ENCODE peak calls at places on chromosomes 11 and 22, in four cellular contexts. F, Q, B and N are unnamed samples.

GRCh38 chr11:30479899-30480298 is 106.3 kb downstream of the MPPED2 start:
- DNase-seq in F (no peak), B (no peak), Q (no peak), N (no peak)

GRCh38 chr11:107736546-107736945 is 24.7 kb upstream of the SLN start:
- DNase-seq in B (no peak), Q (no peak), F (no peak), N (no peak)

GRCh38 chr11:132563050-132563449 is 969.3 kb downstream of the OPCML start:
- DNase-seq in F (no peak), B (no peak), Q (no peak), N (no peak)

GRCh38 chr11:108870373-108871020 is 205.6 kb downstream of the DDX10 start:
- DNase-seq in B (no peak), F (no peak), Q (peak; percentile 82), N (no peak)

GRCh38 chr11:134474942-134475341 is 62.9 kb upstream of the B3GAT1 start:
- DNase-seq in B (no peak), F (no peak), Q (no peak), N (no peak)

GRCh38 chr11:77454867-77455655 is 18.8 kb downstream of the PAK1 start:
- DNase-seq in B (no peak), Q (no peak), F (no peak), N (no peak)

GRCh38 chr11:24661313-24661712 is 164.5 kb downstream of the LUZP2 start:
- DNase-seq in Q (no peak), B (no peak), F (no peak), N (no peak)

GRCh38 chr11:18912883-18913282 is 26.3 kb downstream of the MRGPRX1 start:
- DNase-seq in B (no peak), Q (no peak), F (no peak), N (no peak)

GRCh38 chr11:65383778-65384177 is 1.3 kb upstream of the SLC25A45 start:
- DNase-seq in Q (no peak), B (no peak), F (no peak), N (no peak)

GRCh38 chr11:74641905-74642304 is 49.5 kb downstream of the POLD3 start:
- DNase-seq in B (no peak), Q (peak; percentile 16), F (no peak), N (no peak)

GRCh38 chr11:73577496-73577917 is 20.4 kb downstream of the FAM168A start:
- DNase-seq in F (no peak), B (no peak), Q (no peak), N (no peak)

GRCh38 chr11:123318623-123319022 is 111.4 kb upstream of the GRAMD1B start:
- DNase-seq in Q (no peak), F (no peak), B (no peak), N (no peak)

GRCh38 chr11:92376146-92376599 is 151.6 kb downstream of the FAT3 start:
- DNase-seq in Q (peak; percentile 29), F (no peak), B (no peak), N (no peak)

GRCh38 chr11:26753738-26754504 is 32.1 kb upstream of the SLC5A12 start:
- DNase-seq in F (no peak), Q (peak; percentile 85), B (peak; percentile 33), N (no peak)

GRCh38 chr11:75240381-75241035 is at the start of gene TPBGL:
- DNase-seq in B (peak; percentile 30), F (no peak), Q (peak; percentile 69), N (no peak)

GRCh38 chr11:117836077-117836960 is 11.8 kb upstream of the FXYD2 start:
- DNase-seq in F (no peak), Q (no peak), B (no peak), N (peak; percentile 50)

GRCh38 chr11:85740464-85741400 is 54.7 kb upstream of the CCDC89 start:
- DNase-seq in B (no peak), Q (peak; percentile 12), F (no peak), N (no peak)

GRCh38 chr11:120563698-120564572 is 52.4 kb downstream of the GRIK4 start:
- DNase-seq in Q (peak; percentile 51), B (peak; percentile 49), F (no peak), N (no peak)

GRCh38 chr11:96254087-96254486 is 88.9 kb downstream of the MAML2 start:
- DNase-seq in F (no peak), B (peak; percentile 30), Q (peak; percentile 94), N (no peak)

GRCh38 chr11:34508514-34508913 is 5.1 kb downstream of the ELF5 start:
- DNase-seq in F (no peak), Q (peak; percentile 5), B (no peak), N (no peak)

GRCh38 chr11:38648597-38648996 is 2050.6 kb upstream of the RAG2 start:
- DNase-seq in B (no peak), F (no peak), Q (no peak), N (no peak)

GRCh38 chr22:21972293-21972779 is 10.3 kb downstream of the TOP3B start:
- DNase-seq in F (peak; percentile 42), Q (peak; percentile 49), B (peak; percentile 76), N (no peak)

GRCh38 chr22:24128631-24129601 is 52.4 kb upstream of the SUSD2 start:
- DNase-seq in F (no peak), B (no peak), Q (no peak), N (no peak)

GRCh38 chr11:95544095-95544795 is 245.3 kb downstream of the FAM76B start:
- DNase-seq in F (no peak), B (no peak), Q (no peak), N (no peak)

GRCh38 chr11:440065-441042 is 1.5 kb downstream of the ANO9 start:
- DNase-seq in B (no peak), Q (peak; percentile 43), F (no peak), N (no peak)

GRCh38 chr11:132056689-132057088 is 686.3 kb downstream of the NTM start:
- DNase-seq in F (no peak), Q (peak; percentile 81), B (no peak), N (no peak)

GRCh38 chr11:14537134-14537599 is 17.0 kb upstream of the PSMA1 start:
- DNase-seq in Q (peak; percentile 67), B (no peak), F (no peak), N (no peak)

GRCh38 chr22:41512421-41513194 is 31.7 kb downstream of the POLR3H start:
- DNase-seq in B (no peak), Q (peak; percentile 75), F (no peak), N (no peak)

GRCh38 chr11:119361961-119362725 is 15.6 kb upstream of the MFRP start:
- DNase-seq in B (no peak), Q (no peak), F (no peak), N (no peak)

GRCh38 chr11:118051611-118052461 is 25.0 kb upstream of the TMPRSS4 start:
- DNase-seq in F (no peak), Q (no peak), B (no peak), N (peak; percentile 60)

GRCh38 chr11:45152740-45153595 is 6.5 kb downstream of the PRDM11 start:
- DNase-seq in F (peak; percentile 1), B (no peak), Q (no peak), N (peak; percentile 54)

GRCh38 chr11:106880121-106880520 is 138.2 kb downstream of the GUCY1A2 start:
- DNase-seq in B (no peak), Q (no peak), F (no peak), N (no peak)

DNA sequence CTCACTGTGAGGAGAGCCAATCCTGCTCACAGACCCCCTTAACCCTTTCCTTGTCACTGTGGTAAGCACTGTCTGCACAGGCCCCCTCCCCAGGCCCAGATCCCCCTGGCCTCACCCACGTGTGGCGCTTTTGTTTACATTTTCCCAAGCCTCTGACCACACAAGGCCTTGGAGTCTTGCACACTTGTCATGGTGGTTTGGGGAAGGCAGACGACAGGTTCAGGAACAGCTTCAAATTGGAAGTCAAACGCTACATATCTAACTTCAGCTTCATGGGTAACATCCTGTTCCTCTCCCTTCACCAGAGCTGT is 68.8 kb upstream of the MYOD1 start:
- DNase-seq in B (no peak), Q (no peak), F (no peak), N (no peak)
- TF ChIP-seq CTCF in B (no peak), Q (no peak), F (no peak), N (no peak)

GRCh38 chr22:27723150-27723549 is 78.4 kb downstream of the MN1 start:
- DNase-seq in B (no peak), Q (no peak), F (no peak), N (no peak)
- TF ChIP-seq CTCF in B (no peak), Q (peak; percentile 19), F (no peak), N (peak; percentile 16)

GRCh38 chr22:35894464-35894878 is 134.2 kb downstream of the RBFOX2 start:
- DNase-seq in B (no peak), F (peak; percentile 38), Q (no peak), N (no peak)
- TF ChIP-seq CTCF in B (no peak), F (no peak), Q (no peak), N (peak; percentile 18)

DNA sequence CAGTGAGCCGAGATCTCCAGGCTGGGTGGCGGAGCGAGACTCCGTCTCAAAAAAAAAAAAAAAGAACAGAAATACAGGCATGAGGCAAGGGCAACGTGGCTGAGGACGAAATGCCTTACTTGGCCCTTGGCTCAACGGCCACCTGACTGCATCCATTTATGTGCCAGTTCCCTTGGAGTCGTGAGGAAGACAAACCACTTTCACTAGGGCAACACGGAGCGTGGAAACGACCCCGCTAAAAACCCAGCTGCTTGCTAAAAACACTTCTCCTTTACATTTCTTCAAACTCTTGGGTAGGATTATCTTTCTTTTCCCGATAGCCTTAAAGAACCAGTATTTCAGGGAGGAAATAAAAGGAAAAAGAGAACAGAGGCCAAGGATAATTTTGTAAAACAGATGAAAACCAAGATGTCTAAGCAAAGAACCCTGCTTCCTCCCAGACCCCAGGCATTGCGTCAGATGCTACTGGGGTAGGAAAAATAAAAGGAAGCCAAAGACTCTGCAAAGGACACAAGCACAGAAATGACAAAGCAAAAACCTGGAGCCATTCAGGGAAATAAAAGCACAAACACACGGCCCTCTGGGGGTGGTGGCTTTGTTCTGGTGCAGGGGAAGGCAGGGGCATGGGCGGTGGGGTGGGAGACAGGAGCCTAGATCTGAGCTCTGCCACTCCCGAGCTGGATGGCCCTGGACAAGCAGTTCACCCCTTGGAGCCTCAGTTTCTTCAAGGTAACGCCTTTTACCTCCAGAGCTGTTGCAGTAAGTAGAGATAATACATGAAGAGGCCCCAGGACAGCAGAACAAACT is 37.0 kb downstream of the PC start:
- DNase-seq in B (no peak), F (no peak), Q (no peak), N (no peak)
- TF ChIP-seq CTCF in B (no peak), F (no peak), Q (no peak), N (no peak)

GRCh38 chr11:20162340-20162739 is 2.1 kb upstream of the DBX1 start:
- DNase-seq in Q (no peak), F (no peak), B (no peak), N (no peak)
- TF ChIP-seq CTCF in Q (no peak), F (no peak), B (no peak), N (no peak)

DNA sequence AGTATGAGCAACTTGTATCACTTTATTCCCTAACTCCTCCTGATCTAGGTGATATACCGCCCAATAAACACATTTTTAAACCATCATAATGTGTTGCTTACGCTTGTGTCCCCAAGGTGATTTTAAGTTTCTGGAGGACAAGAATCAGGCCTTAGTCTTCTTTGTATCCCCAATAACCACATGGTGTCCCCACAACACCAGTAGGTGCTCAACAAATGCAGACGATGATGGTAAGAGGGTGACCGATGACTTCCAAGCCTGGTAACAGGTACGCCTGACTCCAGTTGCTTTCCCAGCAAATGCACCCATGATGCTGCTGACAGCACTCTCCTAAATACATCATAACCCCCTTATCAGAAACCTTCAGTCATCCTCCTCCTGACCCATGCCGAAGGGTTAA is 64.2 kb downstream of the EFCAB6 start:
- DNase-seq in B (no peak), F (no peak), Q (no peak), N (no peak)
- TF ChIP-seq CTCF in B (no peak), F (no peak), Q (no peak), N (no peak)